ENCODE peak calls at places on chromosomes 3 and 15, in seven cellular contexts. N is dorsolateral prefrontal cortex, M is stomach, O is transverse colon, Z is aorta, S is IMR-90, I is sigmoid colon. H is an unnamed sample.

GRCh38 chr3:14801031-14801430 is 17.7 kb upstream of the FGD5 start:
- DNase-seq in O (no peak), M (no peak), Z (no peak), I (no peak), N (no peak), S (no peak), H (no peak)

GRCh38 chr3:171018151-171018935 is 8.2 kb downstream of the SLC2A2 start:
- DNase-seq in O (no peak), M (no peak), Z (no peak), S (no peak), N (no peak), I (no peak), H (no peak)

GRCh38 chr15:83585770-83586169 is 68.2 kb upstream of the ADAMTSL3 start:
- DNase-seq in I (no peak), S (no peak), M (no peak), Z (no peak), O (no peak), N (no peak), H (no peak)

GRCh38 chr3:145450018-145450682 is 710.8 kb downstream of the PLOD2 start:
- DNase-seq in Z (no peak), N (no peak), O (no peak), S (no peak), M (no peak), I (no peak), H (no peak)

GRCh38 chr3:52270252-52270754 is 8.1 kb downstream of the WDR82 start:
- DNase-seq in N (no peak), M (no peak), Z (no peak), O (no peak), S (no peak), I (no peak), H (no peak)

GRCh38 chr3:184832903-184833302 is 20.9 kb downstream of the VPS8 start:
- DNase-seq in S (no peak), N (no peak), M (no peak), O (no peak), Z (no peak), I (no peak), H (no peak)

GRCh38 chr3:36713904-36714303 is 50.4 kb downstream of the DCLK3 start:
- DNase-seq in M (no peak), I (no peak), O (no peak), Z (no peak), S (no peak), N (no peak), H (no peak)

GRCh38 chr3:10376353-10376752 is 55.4 kb upstream of the SEC13 start:
- DNase-seq in O (no peak), Z (no peak), I (no peak), M (no peak), S (no peak), N (no peak), H (no peak)

GRCh38 chr3:108388136-108389132 is 92.1 kb downstream of the HHLA2 start:
- DNase-seq in M (no peak), O (no peak), N (peak; percentile 48), Z (no peak), S (no peak), I (no peak), H (no peak)

GRCh38 chr3:127410137-127410488 is 122.3 kb upstream of the PRR20G start:
- DNase-seq in Z (no peak), I (peak; percentile 11), M (peak; percentile 22), O (no peak), S (no peak), N (peak; percentile 7), H (no peak)

GRCh38 chr3:34212671-34213070 is 414.2 kb downstream of the PDCD6IP start:
- DNase-seq in M (peak; percentile 71), Z (peak; percentile 69), O (no peak), S (peak; percentile 4), I (no peak), N (peak; percentile 34), H (peak; percentile 8)

GRCh38 chr3:134369231-134369741 is 5.0 kb downstream of the AMOTL2 start:
- DNase-seq in M (no peak), S (peak; percentile 72), N (no peak), I (peak; percentile 62), Z (no peak), O (no peak), H (no peak)

GRCh38 chr15:52124270-52124878 is 11.8 kb upstream of the BCL2L10 start:
- DNase-seq in M (no peak), I (no peak), Z (no peak), O (no peak), S (peak; percentile 76), N (no peak), H (no peak)

GRCh38 chr3:42071720-42072582 is 19.2 kb upstream of the TRAK1 start:
- DNase-seq in M (peak; percentile 75), I (peak; percentile 96), S (peak; percentile 75), O (peak; percentile 75), N (peak; percentile 78), Z (peak; percentile 82), H (peak; percentile 65)

GRCh38 chr3:109184726-109185125 is 48.2 kb downstream of the C3orf85 start:
- DNase-seq in S (no peak), N (no peak), M (no peak), I (no peak), O (no peak), Z (no peak), H (no peak)

GRCh38 chr15:31271706-31272557 is 54.7 kb upstream of the KLF13 start:
- DNase-seq in M (peak; percentile 7), I (peak; percentile 65), S (no peak), N (no peak), Z (peak; percentile 24), O (no peak), H (no peak)

GRCh38 chr3:150899141-150899540 is 6.1 kb downstream of the MINDY4B start:
- DNase-seq in M (no peak), I (no peak), Z (no peak), S (no peak), N (no peak), O (no peak), H (no peak)

GRCh38 chr3:143067201-143067600 is 52.4 kb upstream of the CHST2 start:
- DNase-seq in Z (no peak), O (no peak), I (no peak), M (no peak), N (no peak), S (peak; percentile 36), H (no peak)

GRCh38 chr3:152183473-152183872 is 85.3 kb upstream of the MBNL1 start:
- DNase-seq in S (peak; percentile 44), I (no peak), Z (no peak), N (peak; percentile 28), O (no peak), M (peak; percentile 27), H (peak; percentile 34)

GRCh38 chr3:52794612-52795099 is at the start of gene ITIH3:
- DNase-seq in S (no peak), Z (no peak), O (no peak), M (no peak), I (no peak), N (no peak), H (no peak)

GRCh38 chr3:3209057-3209456 is 29.6 kb upstream of the CRBN start:
- DNase-seq in N (no peak), O (no peak), S (no peak), Z (no peak), M (no peak), I (no peak), H (no peak)

GRCh38 chr3:13411186-13411860 is 8.8 kb downstream of the NUP210 start:
- DNase-seq in S (no peak), Z (no peak), M (no peak), O (no peak), I (peak; percentile 36), N (peak; percentile 28), H (no peak)

GRCh38 chr3:13408890-13409289 is 11.2 kb downstream of the NUP210 start:
- DNase-seq in N (no peak), M (no peak), Z (no peak), I (no peak), S (no peak), O (no peak), H (no peak)

GRCh38 chr3:13415236-13416001 is 4.7 kb downstream of the NUP210 start:
- DNase-seq in Z (no peak), N (no peak), M (no peak), O (no peak), S (no peak), I (no peak), H (no peak)

GRCh38 chr3:13416002-13416793 is 3.9 kb downstream of the NUP210 start:
- DNase-seq in I (no peak), N (no peak), S (no peak), M (no peak), Z (no peak), O (no peak), H (no peak)

GRCh38 chr3:13414040-13414729 is 5.9 kb downstream of the NUP210 start:
- DNase-seq in N (peak; percentile 21), Z (peak; percentile 75), M (peak; percentile 56), S (no peak), O (peak; percentile 77), I (no peak), H (no peak)
- H3K27ac ChIP-seq in N (no peak overlapping the region), Z (no peak overlapping the region), M (peak overlapping the region; percentile 61), S (no peak overlapping the region), O (peak overlapping the region; percentile 67), I (no peak overlapping the region), H (no peak overlapping the region)

DNA sequence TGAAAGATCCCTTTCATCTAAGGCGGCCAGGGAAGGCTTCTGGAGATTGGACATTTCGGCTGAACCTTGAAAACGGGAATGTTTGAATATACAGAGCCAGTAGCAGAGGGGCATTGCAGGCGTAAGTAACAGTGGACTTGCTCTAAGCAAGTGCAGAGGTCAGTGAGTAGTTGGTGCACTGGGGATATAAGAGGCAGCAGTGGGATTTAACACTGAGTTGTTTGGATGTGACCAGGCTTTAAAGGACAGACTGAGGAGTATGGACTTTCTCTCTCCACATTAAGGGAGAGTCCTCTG is 1.3 kb downstream of the ARNT2 start:
- DNase-seq in N (no peak), S (no peak), Z (no peak), I (no peak), O (no peak), M (no peak), H (no peak)
- H3K27ac ChIP-seq in N (peak overlapping the region; percentile 93), S (no peak overlapping the region), Z (no peak overlapping the region), I (no peak overlapping the region), O (no peak overlapping the region), M (no peak overlapping the region), H (no peak overlapping the region)

DNA sequence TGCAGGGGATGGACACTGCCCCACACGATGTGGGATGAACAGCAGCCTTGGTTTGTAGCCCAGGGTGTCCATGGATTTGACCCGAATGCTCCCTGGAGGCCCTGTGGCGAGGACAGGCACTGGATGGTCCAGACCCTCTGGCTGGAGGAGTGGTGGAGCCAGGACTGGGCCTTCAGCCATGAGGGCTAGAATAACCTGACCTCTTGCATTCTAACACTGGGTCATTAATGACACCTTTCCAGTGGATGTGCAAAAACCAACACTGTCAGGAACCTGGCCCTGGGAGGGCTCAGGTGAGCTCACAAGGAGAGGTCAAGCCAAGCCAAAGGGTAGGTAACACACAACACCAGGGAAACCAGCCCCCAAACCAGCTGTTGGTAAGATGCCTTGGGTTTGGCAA is 51.4 kb downstream of the OXNAD1 start:
- DNase-seq in N (no peak), O (no peak), I (no peak), Z (no peak), S (no peak), M (no peak), H (no peak)
- H3K27ac ChIP-seq in N (no peak overlapping the region), O (no peak overlapping the region), I (no peak overlapping the region), Z (no peak overlapping the region), S (no peak overlapping the region), M (no peak overlapping the region), H (no peak overlapping the region)

DNA sequence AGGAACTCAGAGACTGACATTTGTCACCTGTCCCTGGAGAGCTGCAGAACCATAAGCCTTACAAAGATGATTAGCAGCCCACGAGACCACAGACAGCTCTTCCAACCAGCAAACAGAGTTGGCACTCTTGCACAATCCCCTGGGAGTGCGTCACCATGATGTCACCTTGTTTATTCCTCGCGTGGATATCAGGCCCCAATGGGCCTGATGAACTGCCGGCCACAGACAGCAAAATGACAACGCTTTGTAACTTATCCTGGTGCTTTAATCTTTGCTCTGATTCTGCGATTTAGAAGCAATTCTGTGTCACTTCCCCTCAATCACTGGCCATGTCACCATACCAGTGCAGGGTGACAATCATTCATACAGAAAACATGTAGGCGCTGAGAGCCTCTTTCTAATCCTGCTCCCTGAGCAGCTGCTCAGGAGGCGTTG is 89.2 kb downstream of the TAMM41 start:
- DNase-seq in O (no peak), M (no peak), I (no peak), S (peak; percentile 80), N (no peak), Z (no peak), H (no peak)
- H3K27ac ChIP-seq in O (no peak overlapping the region), M (no peak overlapping the region), I (no peak overlapping the region), S (no peak overlapping the region), N (no peak overlapping the region), Z (no peak overlapping the region), H (no peak overlapping the region)